ENCODE peak calls at places on chromosome 7, in ten cellular contexts. Q is fibroblast of pulmonary artery, B is HFF-Myc, N is MM.1S, W is cardiac fibroblast, H is epithelial cell of esophagus, V is GM23338, J is AG04450, E is GM12878, X is lower leg skin. C is an unnamed sample.

GRCh38 chr7:114901771-114902170 is 20.1 kb upstream of the MDFIC start:
- DNase-seq in Q (peak), B (no peak), N (no peak), W (peak), H (peak), V (no peak), J (no peak), E (no peak), X (no peak), C (no peak)

GRCh38 chr7:50657341-50657873 is 92.2 kb upstream of the DDC start:
- DNase-seq in Q (peak), B (no peak), N (peak), W (peak), H (no peak), V (no peak), J (no peak), E (no peak), X (peak), C (peak)

GRCh38 chr7:56110611-56111010 is 4.3 kb upstream of the CHCHD2 start:
- DNase-seq in Q (no peak), B (no peak), N (peak), W (no peak), H (no peak), V (no peak), J (no peak), E (no peak), X (no peak), C (no peak)

GRCh38 chr7:22129819-22130580 is 184.3 kb upstream of the CDCA7L start:
- DNase-seq in Q (no peak), B (no peak), N (no peak), W (no peak), H (no peak), V (no peak), J (no peak), E (no peak), X (peak), C (no peak)

GRCh38 chr7:69104023-69104422 is 494.3 kb upstream of the AUTS2 start:
- DNase-seq in Q (no peak), B (no peak), N (no peak), W (no peak), H (no peak), V (peak), J (no peak), E (no peak), X (peak), C (no peak)

GRCh38 chr7:155581107-155581830 is 34.9 kb upstream of the CNPY1 start:
- DNase-seq in Q (no peak), B (no peak), N (no peak), W (no peak), H (no peak), V (no peak), J (no peak), E (no peak), X (peak), C (no peak)

GRCh38 chr7:2034291-2035201 is 198.2 kb downstream of the MAD1L1 start:
- DNase-seq in Q (no peak), B (no peak), N (no peak), W (no peak), H (no peak), V (no peak), J (no peak), E (no peak), X (peak), C (no peak)

GRCh38 chr7:159280008-159280407 is 135.3 kb upstream of the VIPR2 start:
- DNase-seq in Q (no peak), B (no peak), N (no peak), W (no peak), H (no peak), V (no peak), J (no peak), E (no peak), X (no peak), C (no peak)

GRCh38 chr7:87354749-87355148 is 9.3 kb downstream of the CROT start:
- DNase-seq in Q (peak), B (peak), N (no peak), W (peak), H (no peak), V (peak), J (no peak), E (no peak), X (no peak), C (peak)

GRCh38 chr7:122686360-122686878 is 12.5 kb downstream of the RNF133 start:
- DNase-seq in Q (no peak), B (no peak), N (no peak), W (no peak), H (no peak), V (peak), J (no peak), E (no peak), X (no peak), C (no peak)

GRCh38 chr7:64045301-64046040 is at the start of gene ZNF727:
- DNase-seq in Q (no peak), B (no peak), N (peak), W (no peak), H (no peak), V (no peak), J (no peak), E (no peak), X (no peak), C (no peak)

GRCh38 chr7:30927040-30927439 is 15.4 kb downstream of the AQP1 start:
- DNase-seq in Q (no peak), B (no peak), N (no peak), W (no peak), H (no peak), V (no peak), J (no peak), E (no peak), X (peak), C (no peak)

GRCh38 chr7:106217089-106217542 is 67.7 kb downstream of the NAMPT start:
- DNase-seq in Q (peak), B (peak), N (no peak), W (peak), H (peak), V (peak), J (no peak), E (no peak), X (peak), C (no peak)

GRCh38 chr7:139915864-139916716 is 87.0 kb downstream of the TBXAS1 start:
- DNase-seq in Q (peak), B (peak), N (peak), W (peak), H (peak), V (no peak), J (peak), E (peak), X (peak), C (peak)

GRCh38 chr7:103859699-103860098 is 129.8 kb downstream of the RELN start:
- DNase-seq in Q (no peak), B (no peak), N (no peak), W (no peak), H (no peak), V (no peak), J (no peak), E (no peak), X (no peak), C (no peak)

GRCh38 chr7:102874166-102874829 is 38.5 kb upstream of the LRRC17 start:
- DNase-seq in Q (peak), B (peak), N (no peak), W (peak), H (peak), V (no peak), J (peak), E (peak), X (no peak), C (peak)

GRCh38 chr7:31687024-31687423 is at the start of gene PPP1R17:
- DNase-seq in Q (no peak), B (no peak), N (no peak), W (no peak), H (no peak), V (peak), J (no peak), E (no peak), X (no peak), C (no peak)

GRCh38 chr7:65926588-65926987 is 53.7 kb downstream of the VKORC1L1 start:
- DNase-seq in Q (no peak), B (no peak), N (no peak), W (no peak), H (no peak), V (no peak), J (no peak), E (no peak), X (no peak), C (no peak)

GRCh38 chr7:2049782-2050510 is 182.8 kb downstream of the MAD1L1 start:
- DNase-seq in Q (no peak), B (no peak), N (no peak), W (no peak), H (no peak), V (no peak), J (no peak), E (no peak), X (no peak), C (no peak)

GRCh38 chr7:102260856-102261255 is 25.8 kb upstream of the SH2B2 start:
- DNase-seq in Q (peak), B (no peak), N (no peak), W (peak), H (no peak), V (peak), J (peak), E (no peak), X (no peak), C (no peak)

GRCh38 chr7:151702961-151703360 is 174.0 kb downstream of the PRKAG2 start:
- DNase-seq in Q (no peak), B (no peak), N (no peak), W (no peak), H (no peak), V (no peak), J (no peak), E (no peak), X (no peak), C (no peak)

GRCh38 chr7:7103343-7104313 is 78.7 kb upstream of the C1GALT1 start:
- DNase-seq in Q (peak), B (peak), N (peak), W (peak), H (peak), V (peak), J (peak), E (peak), X (no peak), C (peak)

GRCh38 chr7:99791667-99792356 is 7.8 kb upstream of the CYP3A4 start:
- DNase-seq in Q (no peak), B (no peak), N (no peak), W (no peak), H (peak), V (no peak), J (no peak), E (no peak), X (no peak), C (no peak)

GRCh38 chr7:76071316-76072242 is 23.7 kb downstream of the MDH2 start:
- DNase-seq in Q (peak), B (no peak), N (no peak), W (no peak), H (no peak), V (no peak), J (no peak), E (no peak), X (no peak), C (no peak)

GRCh38 chr7:47473499-47474210 is 108.3 kb downstream of the TNS3 start:
- DNase-seq in Q (no peak), B (no peak), N (peak), W (no peak), H (no peak), V (no peak), J (no peak), E (no peak), X (no peak), C (peak)

GRCh38 chr7:45920543-45921380 is at the start of gene IGFBP3:
- DNase-seq in Q (peak), B (no peak), N (peak), W (peak), H (peak), V (peak), J (no peak), E (no peak), X (no peak), C (peak)

GRCh38 chr7:139914306-139914747 is 85.3 kb downstream of the TBXAS1 start:
- DNase-seq in Q (peak), B (no peak), N (no peak), W (peak), H (peak), V (no peak), J (peak), E (no peak), X (no peak), C (no peak)

GRCh38 chr7:130275826-130276291 is 9.2 kb downstream of the CPA2 start:
- DNase-seq in Q (no peak), B (no peak), N (no peak), W (no peak), H (peak), V (no peak), J (no peak), E (no peak), X (no peak), C (no peak)

DNA sequence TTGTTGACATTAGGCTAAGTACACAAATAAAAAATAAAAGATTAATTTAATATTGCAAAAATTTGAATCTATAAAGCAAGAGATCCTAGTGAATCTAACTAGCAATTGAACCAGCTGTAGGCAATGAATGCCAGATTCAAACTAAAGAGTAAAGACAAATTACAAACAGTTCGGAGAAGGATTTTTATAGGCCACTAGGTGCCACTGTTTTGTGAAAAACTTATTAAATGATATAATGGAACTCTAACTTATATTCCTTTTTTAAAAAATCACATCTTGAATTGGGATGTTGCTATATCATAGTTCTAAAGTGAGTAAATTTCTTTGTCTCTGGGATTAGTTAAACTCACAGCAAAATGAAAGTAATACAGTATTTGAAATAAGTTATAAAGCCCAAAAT is 39.1 kb upstream of the GNAI1 start:
- DNase-seq in Q (peak), B (no peak), N (peak), W (peak), H (peak), V (peak), J (no peak), E (no peak), X (no peak), C (no peak)
- TF ChIP-seq CTCF in Q (peak), B (no peak), N (peak), W (peak), H (peak), V (peak), J (peak), E (no peak), X (no peak), C (peak)

GRCh38 chr7:152760384-152761115 is 998 bp downstream of the ACTR3B start:
- DNase-seq in Q (no peak), B (no peak), N (no peak), W (peak), H (peak), V (peak), J (no peak), E (no peak), X (no peak), C (no peak)
- H3K4me3 ChIP-seq in Q (peak), B (peak), N (peak), W (peak), H (peak), V (peak), J (peak), E (peak), X (peak), C (peak)

DNA sequence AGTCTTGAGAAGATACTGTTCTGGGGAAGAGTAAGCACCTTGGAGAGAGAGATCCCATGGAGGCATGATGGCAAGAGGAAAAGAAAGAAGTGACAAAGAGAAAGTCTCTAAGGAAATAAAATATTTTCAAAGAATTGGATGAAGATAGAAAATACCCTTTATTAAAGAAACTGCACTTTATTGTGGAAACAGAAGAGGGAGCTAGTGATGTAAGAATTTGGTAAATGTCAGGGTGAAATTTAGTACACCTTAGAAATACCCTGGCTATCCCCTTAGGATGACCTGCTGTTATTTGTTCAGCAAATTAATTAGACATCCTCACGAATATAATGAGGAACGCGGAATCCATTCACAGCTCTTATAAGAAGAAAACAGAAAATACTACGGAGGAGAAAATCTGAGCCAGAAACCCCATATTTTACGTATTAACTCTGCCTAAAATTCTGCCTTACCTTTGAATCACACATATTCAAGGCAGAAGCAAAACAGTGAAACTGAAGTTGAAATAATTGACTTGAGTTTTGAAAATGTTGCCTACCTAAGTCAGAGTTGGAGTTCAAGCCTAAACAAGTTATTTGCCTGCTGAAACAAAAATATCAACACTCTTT is 90.7 kb downstream of the TFPI2 start:
- DNase-seq in Q (peak), B (peak), N (peak), W (peak), H (peak), V (peak), J (no peak), E (no peak), X (no peak), C (peak)
- TF ChIP-seq CTCF in Q (peak), B (peak), N (peak), W (peak), H (peak), V (peak), J (peak), E (peak), X (no peak), C (peak)

DNA sequence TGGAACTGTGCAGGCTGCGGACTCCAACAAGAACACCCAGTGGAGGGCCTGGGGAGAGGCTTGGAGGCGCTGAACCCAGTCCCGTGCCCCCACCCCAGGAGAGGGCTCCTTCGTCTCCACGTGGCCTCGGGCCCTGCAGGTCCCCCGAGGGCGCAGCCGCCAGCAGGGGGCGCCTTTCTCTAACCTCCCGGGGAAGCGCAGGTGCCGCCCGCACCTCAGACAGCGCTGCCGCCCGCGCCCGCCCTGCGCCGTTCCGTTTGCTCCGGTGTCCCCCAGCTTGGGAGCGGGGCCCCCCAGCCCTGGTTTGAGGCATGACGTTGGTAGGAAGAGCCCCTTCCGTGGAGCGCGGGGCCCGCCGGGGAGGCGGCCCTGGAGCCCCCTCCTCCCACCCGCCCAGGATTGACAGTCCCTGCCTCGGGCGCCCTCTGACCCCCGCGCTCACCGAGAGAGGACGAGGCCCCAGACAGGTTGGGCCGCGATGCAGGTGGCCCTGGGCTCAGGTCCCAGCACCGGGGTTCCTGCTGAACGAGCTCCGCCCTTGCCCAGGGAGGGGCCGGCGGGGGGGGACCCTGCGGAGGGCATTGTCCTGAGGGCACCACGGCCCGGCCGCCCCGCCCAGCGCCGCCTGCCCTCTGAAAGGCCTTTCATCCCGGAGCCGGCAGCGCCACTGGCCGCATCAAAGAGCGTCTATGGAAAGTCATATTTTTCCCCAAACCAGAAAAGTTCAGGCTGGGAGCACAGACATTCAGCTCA is 42.9 kb downstream of the FOXL3 start:
- DNase-seq in Q (peak), B (no peak), N (no peak), W (peak), H (peak), V (peak), J (no peak), E (no peak), X (peak), C (peak)
- H3K4me3 ChIP-seq in Q (peak), B (peak), N (no peak), W (peak), H (peak), V (peak), J (no peak), E (no peak), X (no peak), C (no peak)

GRCh38 chr7:136687693-136688322 is 180.6 kb upstream of the CHRM2 start:
- DNase-seq in Q (peak), B (peak), N (peak), W (peak), H (peak), V (peak), J (peak), E (no peak), X (no peak), C (peak)
- TF ChIP-seq CTCF in Q (peak), B (peak), N (peak), W (peak), H (peak), V (peak), J (peak), E (peak), X (no peak), C (peak)